ENCODE peak calls at places on chromosomes 7 and 10, in six cellular contexts. P is suprapubic skin, W is RWPE2, S is body of pancreas, U is adrenal gland, G is K562. M is an unnamed sample.

GRCh38 chr10:59648711-59649201 is 60.9 kb downstream of the SLC16A9 start:
- DNase-seq in U (peak), G (no peak), W (no peak), S (no peak), P (no peak), M (no peak)

GRCh38 chr7:143988986-143989745 is 11.0 kb upstream of the OR6B1 start:
- DNase-seq in S (peak), U (peak), P (no peak), G (peak), W (no peak), M (no peak)

GRCh38 chr7:28904539-28905143 is 53.5 kb downstream of the TRIL start:
- DNase-seq in W (no peak), S (no peak), P (no peak), G (no peak), U (no peak), M (no peak)

GRCh38 chr10:91493313-91493712 is 83.2 kb downstream of the HECTD2 start:
- DNase-seq in U (no peak), W (no peak), S (no peak), P (no peak), G (peak), M (no peak)

GRCh38 chr7:16295558-16295957 is 125.8 kb downstream of the CRPPA start:
- DNase-seq in U (no peak), S (no peak), P (no peak), G (no peak), W (no peak), M (no peak)

GRCh38 chr7:24334012-24334411 is 50.0 kb downstream of the NPY start:
- DNase-seq in S (no peak), G (no peak), P (no peak), W (no peak), U (no peak), M (no peak)

GRCh38 chr7:26495569-26495968 is 203.9 kb downstream of the SNX10 start:
- DNase-seq in U (no peak), P (no peak), S (no peak), W (no peak), G (no peak), M (no peak)

GRCh38 chr10:28575852-28576251 is 42.9 kb downstream of the WAC start:
- DNase-seq in P (no peak), W (no peak), U (no peak), S (no peak), G (no peak), M (no peak)

GRCh38 chr7:142523821-142524460 is 225.3 kb upstream of the PRSS1 start:
- DNase-seq in U (no peak), P (no peak), S (no peak), W (no peak), G (no peak), M (no peak)

GRCh38 chr7:90412458-90413184 is 9.4 kb downstream of the CLDN12 start:
- DNase-seq in S (peak), U (peak), P (no peak), G (peak), W (no peak), M (peak)

GRCh38 chr7:84042110-84042539 is 152.5 kb downstream of the SEMA3A start:
- DNase-seq in P (no peak), G (no peak), S (no peak), U (no peak), W (no peak), M (no peak)

GRCh38 chr10:1180071-1180730 is 124.0 kb downstream of the WDR37 start:
- DNase-seq in P (peak), U (no peak), G (no peak), W (no peak), S (no peak), M (no peak)

GRCh38 chr10:34612446-34612845 is 202.7 kb downstream of the PARD3 start:
- DNase-seq in W (no peak), P (no peak), S (no peak), G (no peak), U (no peak), M (no peak)

GRCh38 chr7:27157717-27158431 is 1.4 kb upstream of the HOXA7 start:
- DNase-seq in S (peak), P (peak), W (peak), U (no peak), G (no peak), M (no peak)

GRCh38 chr7:11194492-11194891 is 220.8 kb downstream of the PHF14 start:
- DNase-seq in G (no peak), P (no peak), S (no peak), W (no peak), U (no peak), M (no peak)

GRCh38 chr7:148433521-148434180 is 156.9 kb upstream of the C7orf33 start:
- DNase-seq in W (no peak), U (no peak), P (no peak), S (no peak), G (no peak), M (no peak)

DNA sequence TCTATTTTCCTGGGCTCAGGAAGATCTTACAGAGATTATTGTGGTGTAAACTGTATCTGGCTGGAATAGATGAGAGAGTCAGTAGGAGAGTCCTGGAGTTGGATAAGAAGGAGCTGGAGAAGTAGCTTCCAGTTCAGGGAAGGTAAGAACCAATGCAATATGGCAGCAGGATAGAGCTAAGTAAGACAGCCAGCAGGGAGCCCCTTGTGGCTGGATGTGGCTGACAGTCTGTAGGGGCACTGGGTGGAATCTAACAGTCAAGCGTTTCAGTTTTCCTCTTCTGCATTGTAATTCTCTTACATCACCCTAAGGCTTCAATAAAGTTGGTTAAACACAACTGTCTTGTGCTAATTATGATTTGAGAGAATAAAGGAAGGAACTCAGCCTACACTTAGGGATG is 105.8 kb upstream of the EEPD1 start:
- DNase-seq in U (no peak), G (no peak), S (no peak), W (no peak), P (no peak), M (no peak)
- TF ChIP-seq CTCF in U (no peak), G (peak), S (no peak), W (no peak), P (no peak), M (no peak)

GRCh38 chr7:37352974-37353948 is 95.4 kb downstream of the ELMO1 start:
- DNase-seq in P (no peak), W (no peak), G (no peak), U (no peak), S (peak), M (no peak)
- TF ChIP-seq CTCF in P (peak), W (peak), G (peak), U (no peak), S (peak), M (no peak)

GRCh38 chr7:19663816-19664531 is 44.9 kb downstream of the POLR1F start:
- DNase-seq in G (no peak), W (no peak), P (no peak), U (no peak), S (no peak), M (no peak)

GRCh38 chr7:19670806-19671205 is 38.0 kb downstream of the POLR1F start:
- DNase-seq in W (no peak), S (no peak), U (no peak), P (no peak), G (no peak), M (no peak)

GRCh38 chr7:19665399-19666008 is 43.3 kb downstream of the POLR1F start:
- DNase-seq in G (peak), U (no peak), W (no peak), P (no peak), S (no peak), M (no peak)
- TF ChIP-seq CTCF in G (peak), U (peak), W (peak), P (peak), S (peak), M (peak)

DNA sequence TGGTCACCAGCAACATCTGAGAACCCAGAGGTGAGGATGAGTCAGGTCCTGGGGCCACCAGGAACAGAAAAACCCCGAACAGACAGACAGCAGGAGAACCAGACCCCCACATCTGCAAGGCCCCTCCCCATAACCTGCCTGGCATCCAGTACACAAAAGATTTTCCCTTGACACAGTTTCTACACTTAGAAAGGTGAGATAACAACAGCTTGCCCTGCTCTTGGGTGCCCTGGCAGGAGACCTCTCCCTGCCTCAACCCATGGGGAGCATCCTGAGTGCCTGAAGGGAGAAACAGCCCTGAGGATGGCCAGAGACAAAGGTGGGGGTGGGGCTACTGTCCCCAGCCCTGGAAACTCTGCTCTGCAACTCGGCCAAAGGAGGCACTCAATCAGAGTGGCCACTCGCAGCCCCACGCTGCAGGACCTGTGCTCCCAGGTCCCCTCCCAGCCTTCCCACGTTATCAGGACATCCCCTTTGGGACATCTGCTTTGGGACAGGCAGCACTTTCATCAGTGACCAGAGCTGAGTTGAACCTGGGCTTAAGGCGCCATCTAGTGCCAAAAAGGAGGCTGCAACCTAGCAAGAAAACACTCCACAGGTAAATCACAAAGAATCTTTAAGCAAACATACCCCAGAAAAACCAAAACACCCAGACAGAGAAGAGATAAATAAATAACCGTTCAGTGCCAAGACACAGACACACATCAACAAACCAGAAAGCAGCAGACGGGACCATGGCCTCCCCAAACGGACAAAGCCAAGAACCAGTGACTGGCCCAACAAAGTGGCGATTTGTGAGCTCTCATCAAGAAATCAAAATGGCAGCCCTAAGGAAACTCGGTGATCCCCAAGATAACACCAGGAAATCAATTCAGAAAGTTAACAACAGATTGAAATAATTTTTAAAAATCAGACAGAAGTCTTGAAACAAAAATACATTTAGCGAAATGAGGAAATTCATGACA is 233.7 kb downstream of the PTPRN2 start:
- DNase-seq in S (no peak), W (no peak), G (peak), P (no peak), U (no peak), M (no peak)
- TF ChIP-seq CTCF in S (peak), W (peak), G (peak), P (peak), U (no peak), M (no peak)

DNA sequence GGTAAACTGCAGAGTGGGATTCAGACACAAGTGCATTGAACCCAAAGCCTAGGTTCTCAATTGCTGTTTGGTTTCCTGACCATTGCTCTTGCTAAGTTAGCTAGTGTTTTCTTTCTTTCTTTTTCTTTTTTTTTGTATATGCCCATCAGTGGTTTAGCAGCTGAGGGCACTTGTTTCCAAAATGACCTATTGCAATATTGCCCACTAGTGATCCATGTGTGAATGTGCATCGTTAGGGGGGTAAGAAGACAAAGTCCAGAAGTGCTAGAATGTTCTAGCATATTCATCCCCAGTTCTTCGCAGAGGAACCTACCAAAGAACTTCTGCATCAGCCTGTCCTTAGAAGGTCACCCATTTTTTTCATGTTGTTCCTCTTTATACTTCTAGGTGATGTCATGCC is 252.8 kb upstream of the GPR26 start:
- DNase-seq in U (no peak), S (no peak), W (no peak), P (no peak), G (no peak), M (no peak)
- TF ChIP-seq CTCF in U (no peak), S (no peak), W (no peak), P (no peak), G (peak), M (no peak)

GRCh38 chr7:47653550-47654351 is 71.8 kb upstream of the TNS3 start:
- DNase-seq in U (peak), S (no peak), W (no peak), G (no peak), P (no peak), M (no peak)
- TF ChIP-seq CTCF in U (no peak), S (no peak), W (no peak), G (no peak), P (no peak), M (no peak)

DNA sequence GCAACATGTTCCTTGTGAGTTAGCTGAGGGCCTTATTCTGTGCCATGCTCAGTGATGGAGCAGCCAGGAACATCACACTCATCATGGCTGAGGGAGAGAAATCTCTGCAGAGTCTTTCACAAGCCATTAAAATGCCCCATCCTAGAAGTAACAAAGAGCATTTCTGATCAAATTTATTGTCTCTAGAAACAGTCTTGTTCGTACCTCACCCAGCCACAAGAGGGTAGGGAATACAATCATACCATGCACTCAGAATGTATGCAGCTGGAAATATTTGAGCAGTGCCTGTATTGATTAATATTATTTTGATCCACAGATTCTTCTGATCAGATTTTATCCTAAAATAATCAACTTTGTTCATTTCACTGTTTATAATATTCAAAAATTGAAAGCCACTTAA is 17.3 kb downstream of the VPS26A start:
- DNase-seq in G (no peak), P (no peak), S (no peak), W (no peak), U (no peak), M (no peak)
- TF ChIP-seq CTCF in G (no peak), P (no peak), S (no peak), W (no peak), U (no peak), M (no peak)

M was measured in endothelial cell.